ENCODE peak calls at places on chromosomes 4 and X, in four cellular contexts. One of them, this sample, is unnamed.
A peak's percentile ranks its signal among the peaks of the same experiment; 100 is the strongest.

GRCh38 chrX:1244164-1245076 is 24.2 kb upstream of the CSF2RA start:
- DNase-seq in H1: peak; percentile 80
- DNase-seq in K562: peak; percentile 5
- DNase-seq in GM12878: no peak
- DNase-seq in this sample: no peak

GRCh38 chr4:92615049-92615448 is 311.3 kb downstream of the GRID2 start:
- DNase-seq in H1: no peak
- DNase-seq in K562: no peak
- DNase-seq in GM12878: no peak
- DNase-seq in this sample: no peak

GRCh38 chr4:67393699-67394281 is 151.5 kb downstream of the CENPC start:
- DNase-seq in H1: no peak
- DNase-seq in K562: peak; percentile 64
- DNase-seq in GM12878: no peak
- DNase-seq in this sample: peak; percentile 15

GRCh38 chr4:9904976-9905587 is 116.2 kb downstream of the SLC2A9 start:
- DNase-seq in H1: no peak
- DNase-seq in K562: no peak
- DNase-seq in GM12878: no peak
- DNase-seq in this sample: no peak

GRCh38 chr4:150224896-150225591 is 146.8 kb downstream of the DCLK2 start:
- DNase-seq in H1: no peak
- DNase-seq in K562: no peak
- DNase-seq in GM12878: no peak
- DNase-seq in this sample: no peak

GRCh38 chr4:38728651-38729141 is 54.1 kb downstream of the TLR10 start:
- DNase-seq in H1: peak; percentile 52
- DNase-seq in K562: peak; percentile 22
- DNase-seq in GM12878: no peak
- DNase-seq in this sample: peak; percentile 35

GRCh38 chrX:39904816-39905474 is 192.8 kb downstream of the BCOR start:
- DNase-seq in H1: no peak
- DNase-seq in K562: no peak
- DNase-seq in GM12878: no peak
- DNase-seq in this sample: no peak

GRCh38 chr4:160848901-160849735 is 1314.7 kb downstream of the FSTL5 start:
- DNase-seq in H1: no peak
- DNase-seq in K562: no peak
- DNase-seq in GM12878: no peak
- DNase-seq in this sample: no peak

GRCh38 chrX:54540289-54540688 is 10.3 kb downstream of the GNL3L start:
- DNase-seq in H1: no peak
- DNase-seq in K562: no peak
- DNase-seq in GM12878: no peak
- DNase-seq in this sample: no peak

GRCh38 chr4:138039010-138039409 is 203.1 kb downstream of the SLC7A11 start:
- DNase-seq in H1: no peak
- DNase-seq in K562: no peak
- DNase-seq in GM12878: no peak
- DNase-seq in this sample: no peak

GRCh38 chr4:138034871-138035270 is 207.3 kb downstream of the SLC7A11 start:
- DNase-seq in H1: no peak
- DNase-seq in K562: peak; percentile 3
- DNase-seq in GM12878: no peak
- DNase-seq in this sample: no peak

GRCh38 chr4:138035781-138036258 is 206.3 kb downstream of the SLC7A11 start:
- DNase-seq in H1: no peak
- DNase-seq in K562: peak; percentile 49
- DNase-seq in GM12878: peak; percentile 69
- DNase-seq in this sample: peak; percentile 52

DNA sequence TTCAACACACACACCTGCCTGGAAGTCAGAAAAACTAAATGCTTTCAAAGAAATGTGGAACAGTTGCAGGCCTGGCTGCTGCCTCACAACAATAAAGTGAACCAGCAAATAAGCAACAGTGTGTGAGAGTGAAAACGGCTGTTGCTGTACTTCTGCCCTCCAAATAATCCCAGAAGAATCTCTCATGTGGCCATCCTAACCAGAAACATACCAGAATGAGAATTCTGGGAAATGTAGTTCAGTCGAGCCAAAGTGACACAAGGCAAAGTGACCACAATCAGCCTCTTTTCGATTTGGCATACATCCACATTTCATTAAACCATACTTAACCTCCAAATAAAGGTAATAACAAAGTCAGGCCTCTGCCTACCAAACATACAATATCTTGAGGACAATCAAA is 204.4 kb downstream of the SLC7A11 start:
- DNase-seq in H1: no peak
- DNase-seq in K562: no peak
- DNase-seq in GM12878: no peak
- DNase-seq in this sample: no peak
- TF ChIP-seq HDAC6 in H1: no peak
- TF ChIP-seq HDAC6 in K562: no peak
- TF ChIP-seq HDAC6 in GM12878: no peak
- TF ChIP-seq HDAC6 in this sample: no peak

DNA sequence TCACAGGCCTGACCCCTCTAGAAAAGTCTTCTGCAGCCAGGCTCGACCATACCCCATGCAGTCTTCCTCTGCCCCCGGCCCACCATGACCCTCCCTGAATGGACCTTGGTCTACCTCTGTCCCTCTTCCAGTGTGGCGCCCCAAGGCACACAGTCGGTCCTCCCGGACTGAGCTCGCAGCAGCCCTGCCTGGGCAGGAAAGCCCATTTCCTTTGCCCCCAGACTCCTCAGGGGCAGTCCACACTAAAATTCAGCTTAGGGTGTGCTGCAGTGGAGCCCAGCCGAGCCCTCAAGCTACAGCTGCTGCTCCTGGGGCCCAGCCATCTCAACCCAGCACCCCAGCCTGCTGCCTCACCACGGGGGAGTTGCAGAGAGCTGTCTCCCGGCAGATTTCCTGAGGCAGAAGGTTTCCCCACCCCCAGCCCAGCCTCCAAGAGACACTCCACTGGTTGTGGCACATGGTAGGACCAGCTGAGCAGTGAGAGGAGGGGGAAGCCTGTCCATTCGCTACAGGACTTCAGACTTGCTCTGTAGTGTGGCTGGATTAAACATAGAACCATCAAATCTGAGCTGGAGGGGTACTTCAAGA is 37.5 kb upstream of the IQSEC2 start:
- DNase-seq in H1: no peak
- DNase-seq in K562: no peak
- DNase-seq in GM12878: no peak
- DNase-seq in this sample: no peak
- TF ChIP-seq HDAC6 in H1: no peak
- TF ChIP-seq HDAC6 in K562: no peak
- TF ChIP-seq HDAC6 in GM12878: no peak
- TF ChIP-seq HDAC6 in this sample: no peak

GRCh38 chr4:141697116-141697515 is 60.7 kb downstream of the IL15 start:
- DNase-seq in H1: no peak
- DNase-seq in K562: no peak
- DNase-seq in GM12878: no peak
- DNase-seq in this sample: no peak
- TF ChIP-seq HDAC6 in H1: no peak
- TF ChIP-seq HDAC6 in K562: no peak
- TF ChIP-seq HDAC6 in GM12878: no peak
- TF ChIP-seq HDAC6 in this sample: no peak

DNA sequence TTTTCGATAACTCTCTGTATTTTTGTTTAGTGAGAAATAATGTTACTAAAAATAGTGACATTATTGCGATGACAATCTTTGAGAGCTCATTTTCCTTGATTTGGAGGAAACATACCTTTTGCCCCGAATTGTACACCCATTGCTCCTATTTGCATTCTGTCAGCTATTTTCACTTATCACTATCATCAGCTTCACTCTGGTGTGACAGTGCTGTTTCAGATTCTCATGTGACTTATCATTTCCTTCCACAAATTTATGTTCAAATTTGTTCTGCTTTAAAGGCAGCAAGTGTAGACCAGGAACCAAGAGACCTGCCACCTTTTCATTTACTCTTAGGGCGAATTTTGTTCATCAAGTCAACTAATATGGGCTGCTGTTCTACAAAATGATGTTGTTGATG is 179.4 kb downstream of the RBM46 start:
- DNase-seq in H1: no peak
- DNase-seq in K562: no peak
- DNase-seq in GM12878: no peak
- DNase-seq in this sample: no peak
- TF ChIP-seq HDAC6 in H1: no peak
- TF ChIP-seq HDAC6 in K562: no peak
- TF ChIP-seq HDAC6 in GM12878: no peak
- TF ChIP-seq HDAC6 in this sample: no peak

DNA sequence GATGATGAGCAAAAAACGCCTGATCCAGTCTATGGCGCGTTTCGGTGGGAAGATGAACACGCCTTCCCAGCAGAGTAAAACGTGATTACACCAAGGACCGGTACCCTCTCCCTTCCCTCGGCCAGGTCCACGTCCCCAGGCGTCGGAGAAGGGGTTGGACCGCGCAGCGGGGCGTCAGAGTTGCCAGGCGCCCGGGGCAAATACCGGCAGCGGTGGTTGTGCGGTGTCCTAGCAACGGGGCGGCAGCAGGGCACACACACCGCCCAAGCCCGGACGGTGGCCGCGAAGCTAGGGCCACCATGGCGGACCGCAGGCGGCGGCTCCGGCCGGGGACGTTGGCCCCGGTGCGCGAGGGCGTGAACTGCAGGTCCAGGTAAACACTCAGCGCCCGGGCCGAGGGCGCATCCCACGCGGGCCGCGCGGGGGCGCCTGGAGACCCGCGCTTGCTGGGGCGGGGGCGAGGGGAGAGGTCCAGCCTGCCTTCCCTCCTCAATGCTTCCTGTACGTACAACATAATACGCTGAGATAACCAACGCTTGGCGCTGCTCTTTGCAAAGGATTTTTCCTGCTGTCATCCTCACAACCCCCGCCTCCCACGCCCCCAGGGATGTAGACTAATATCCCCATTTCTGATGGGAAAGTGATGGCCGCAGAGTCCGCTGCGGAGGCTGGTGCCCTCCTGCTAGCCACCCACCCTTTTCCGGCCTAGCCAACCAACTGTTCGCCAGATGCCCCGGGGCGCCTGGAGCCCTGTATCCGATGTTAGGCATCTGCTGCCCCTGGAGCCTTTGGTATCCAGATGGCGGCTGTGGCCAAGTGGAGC is at the start of gene FAM47E:
- DNase-seq in H1: peak; percentile 98
- DNase-seq in K562: peak; percentile 34
- DNase-seq in GM12878: no peak
- DNase-seq in this sample: peak; percentile 57
- TF ChIP-seq HDAC6 in H1: no peak
- TF ChIP-seq HDAC6 in K562: no peak
- TF ChIP-seq HDAC6 in GM12878: no peak
- TF ChIP-seq HDAC6 in this sample: no peak

GRCh38 chrX:97039363-97040029 is 155.8 kb downstream of the RPA4 start:
- DNase-seq in H1: no peak
- DNase-seq in K562: no peak
- DNase-seq in GM12878: peak; percentile 61
- DNase-seq in this sample: no peak
- TF ChIP-seq HDAC6 in H1: no peak
- TF ChIP-seq HDAC6 in K562: no peak
- TF ChIP-seq HDAC6 in GM12878: no peak
- TF ChIP-seq HDAC6 in this sample: no peak

GRCh38 chr4:138611721-138612120 is 369.6 kb upstream of the SLC7A11 start:
- DNase-seq in H1: no peak
- DNase-seq in K562: peak; percentile 5
- DNase-seq in GM12878: no peak
- DNase-seq in this sample: no peak
- TF ChIP-seq HDAC6 in H1: no peak
- TF ChIP-seq HDAC6 in K562: no peak
- TF ChIP-seq HDAC6 in GM12878: no peak
- TF ChIP-seq HDAC6 in this sample: no peak

GRCh38 chrX:84046403-84046984 is 141.5 kb downstream of the RPS6KA6 start:
- DNase-seq in H1: peak; percentile 46
- DNase-seq in K562: peak; percentile 25
- DNase-seq in GM12878: no peak
- DNase-seq in this sample: peak; percentile 0
- TF ChIP-seq HDAC6 in H1: no peak
- TF ChIP-seq HDAC6 in K562: no peak
- TF ChIP-seq HDAC6 in GM12878: no peak
- TF ChIP-seq HDAC6 in this sample: no peak

GRCh38 chr4:93759506-93759905 is 69.0 kb upstream of the ATOH1 start:
- DNase-seq in H1: no peak
- DNase-seq in K562: no peak
- DNase-seq in GM12878: no peak
- DNase-seq in this sample: no peak

GRCh38 chr4:93770201-93770600 is 58.4 kb upstream of the ATOH1 start:
- DNase-seq in H1: no peak
- DNase-seq in K562: no peak
- DNase-seq in GM12878: no peak
- DNase-seq in this sample: no peak

GRCh38 chr4:93760284-93760683 is 68.3 kb upstream of the ATOH1 start:
- DNase-seq in H1: no peak
- DNase-seq in K562: no peak
- DNase-seq in GM12878: no peak
- DNase-seq in this sample: no peak

GRCh38 chr4:93767917-93768316 is 60.6 kb upstream of the ATOH1 start:
- DNase-seq in H1: no peak
- DNase-seq in K562: no peak
- DNase-seq in GM12878: no peak
- DNase-seq in this sample: no peak

GRCh38 chr4:93764647-93765246 is 63.8 kb upstream of the ATOH1 start:
- DNase-seq in H1: no peak
- DNase-seq in K562: peak; percentile 47
- DNase-seq in GM12878: no peak
- DNase-seq in this sample: peak; percentile 18
- TF ChIP-seq HDAC6 in H1: no peak
- TF ChIP-seq HDAC6 in K562: no peak
- TF ChIP-seq HDAC6 in GM12878: no peak
- TF ChIP-seq HDAC6 in this sample: no peak

GRCh38 chr4:8821151-8821950 is 50.3 kb downstream of the HMX1 start:
- DNase-seq in H1: peak; percentile 30
- DNase-seq in K562: no peak
- DNase-seq in GM12878: no peak
- DNase-seq in this sample: no peak

GRCh38 chr4:8818063-8818881 is 53.4 kb downstream of the HMX1 start:
- DNase-seq in H1: peak; percentile 32
- DNase-seq in K562: no peak
- DNase-seq in GM12878: no peak
- DNase-seq in this sample: no peak

GRCh38 chr4:8819421-8820177 is 52.0 kb downstream of the HMX1 start:
- DNase-seq in H1: peak; percentile 47
- DNase-seq in K562: no peak
- DNase-seq in GM12878: no peak
- DNase-seq in this sample: no peak

GRCh38 chr4:8819019-8819418 is 52.6 kb downstream of the HMX1 start:
- DNase-seq in H1: no peak
- DNase-seq in K562: no peak
- DNase-seq in GM12878: no peak
- DNase-seq in this sample: no peak

GRCh38 chr4:8820178-8821102 is 51.2 kb downstream of the HMX1 start:
- DNase-seq in H1: peak; percentile 28
- DNase-seq in K562: no peak
- DNase-seq in GM12878: no peak
- DNase-seq in this sample: no peak
- TF ChIP-seq HDAC6 in H1: no peak
- TF ChIP-seq HDAC6 in K562: no peak
- TF ChIP-seq HDAC6 in GM12878: no peak
- TF ChIP-seq HDAC6 in this sample: no peak